ENCODE peak calls at places on chromosomes 2 and 18, in five cellular contexts. Y, W, G, L and V are unnamed samples.

GRCh38 chr2:33712674-33713073 is 113.6 kb upstream of the FAM98A start:
- DNase-seq in G (no peak), W (no peak), Y (no peak), L (no peak), V (no peak)

GRCh38 chr2:172248381-172249173 is 145.9 kb upstream of the DLX2 start:
- DNase-seq in W (no peak), G (no peak), Y (no peak), L (peak; percentile 99), V (no peak)

GRCh38 chr18:36771246-36771645 is 57.6 kb downstream of the TPGS2 start:
- DNase-seq in L (no peak), G (no peak), W (no peak), Y (no peak), V (no peak)

GRCh38 chr2:239187464-239188253 is 213.2 kb downstream of the HDAC4 start:
- DNase-seq in G (no peak), W (no peak), L (no peak), Y (no peak), V (no peak)

GRCh38 chr2:127659408-127660290 is 13.7 kb downstream of the GPR17 start:
- DNase-seq in Y (no peak), W (no peak), L (no peak), G (no peak), V (no peak)

GRCh38 chr2:28801726-28802125 is 8.9 kb upstream of the SPDYA start:
- DNase-seq in L (peak; percentile 73), Y (no peak), G (no peak), W (no peak), V (no peak)

GRCh38 chr18:21496277-21496835 is 104.1 kb downstream of the ESCO1 start:
- DNase-seq in Y (no peak), W (no peak), L (no peak), G (no peak), V (no peak)

GRCh38 chr2:147310335-147311057 is 534.3 kb upstream of the ACVR2A start:
- DNase-seq in G (no peak), W (no peak), L (no peak), Y (no peak), V (no peak)

GRCh38 chr2:70143314-70144150 is 47.3 kb downstream of the C2orf42 start:
- DNase-seq in L (peak; percentile 45), G (peak; percentile 30), Y (no peak), W (no peak), V (no peak)

GRCh38 chr2:72952110-72952823 is 34.9 kb downstream of the EMX1 start:
- DNase-seq in L (no peak), Y (no peak), W (no peak), G (no peak), V (no peak)

GRCh38 chr2:240320561-240321091 is 114.8 kb upstream of the GPC1 start:
- DNase-seq in G (no peak), W (no peak), L (no peak), Y (no peak), V (no peak)

GRCh38 chr2:201949036-201950012 is 84.3 kb upstream of the FZD7 start:
- DNase-seq in G (no peak), Y (no peak), W (no peak), L (no peak), V (no peak)
- H3K4me3 ChIP-seq in G (no peak overlapping the region), Y (no peak overlapping the region), W (no peak overlapping the region), L (no peak overlapping the region), V (no peak overlapping the region)

GRCh38 chr2:176421291-176422050 is 152.2 kb downstream of the MTX2 start:
- DNase-seq in L (peak; percentile 17), W (no peak), G (no peak), Y (no peak), V (no peak)
- TF ChIP-seq CTCF in L (no peak), W (no peak), G (no peak), Y (no peak), V (no peak)

GRCh38 chr2:241947004-241947350 is 77.4 kb downstream of the RTP5 start:
- DNase-seq in L (no peak), G (no peak), W (no peak), Y (no peak), V (no peak)
- H3K4me3 ChIP-seq in L (no peak overlapping the region), G (no peak overlapping the region), W (no peak overlapping the region), Y (no peak overlapping the region), V (no peak overlapping the region)

GRCh38 chr18:67217551-67218166 is 298.9 kb downstream of the DSEL start:
- DNase-seq in Y (peak; percentile 1), L (peak; percentile 57), W (peak; percentile 29), G (peak; percentile 77), V (peak; percentile 78)
- TF ChIP-seq CTCF in Y (peak; percentile 68), L (peak; percentile 48), W (peak; percentile 43), G (peak; percentile 73), V (peak; percentile 68)